ENCODE peak calls at places on chromosomes 6 and 20, in four cellular contexts. One of them, this sample, is unnamed.
A peak's percentile ranks its signal among the peaks of the same experiment; 100 is the strongest.

GRCh38 chr6:53672232-53672631 is 6.7 kb upstream of the KLHL31 start:
- DNase-seq in prostate gland: no peak
- DNase-seq in HepG2: no peak
- DNase-seq in breast epithelium: no peak
- DNase-seq in this sample: no peak

GRCh38 chr6:112781236-112781635 is 434.1 kb downstream of the RFPL4B start:
- DNase-seq in prostate gland: no peak
- DNase-seq in breast epithelium: no peak
- DNase-seq in HepG2: peak; percentile 5
- DNase-seq in this sample: no peak

GRCh38 chr20:10065154-10065833 is 30.5 kb downstream of the ANKEF1 start:
- DNase-seq in prostate gland: no peak
- DNase-seq in HepG2: no peak
- DNase-seq in breast epithelium: no peak
- DNase-seq in this sample: no peak

GRCh38 chr6:30127238-30128093 is 8.5 kb upstream of the TRIM40 start:
- DNase-seq in breast epithelium: no peak
- DNase-seq in prostate gland: no peak
- DNase-seq in HepG2: no peak
- DNase-seq in this sample: no peak

GRCh38 chr20:24622856-24623255 is 153.4 kb downstream of the SYNDIG1 start:
- DNase-seq in HepG2: no peak
- DNase-seq in breast epithelium: no peak
- DNase-seq in prostate gland: no peak
- DNase-seq in this sample: no peak

GRCh38 chr6:127515234-127515793 is 3.8 kb downstream of the MTCL3 start:
- DNase-seq in HepG2: no peak
- DNase-seq in breast epithelium: no peak
- DNase-seq in prostate gland: no peak
- DNase-seq in this sample: no peak

GRCh38 chr6:79076881-79077641 is 993 bp downstream of the PHIP start:
- DNase-seq in HepG2: peak; percentile 83
- DNase-seq in prostate gland: peak; percentile 89
- DNase-seq in breast epithelium: peak; percentile 84
- DNase-seq in this sample: peak; percentile 91

GRCh38 chr20:55354700-55355099 is 650.6 kb downstream of the CBLN4 start:
- DNase-seq in breast epithelium: no peak
- DNase-seq in prostate gland: no peak
- DNase-seq in HepG2: no peak
- DNase-seq in this sample: no peak

GRCh38 chr6:19737968-19738367 is 99.2 kb upstream of the ID4 start:
- DNase-seq in HepG2: no peak
- DNase-seq in prostate gland: no peak
- DNase-seq in breast epithelium: no peak
- DNase-seq in this sample: no peak

GRCh38 chr6:112269165-112269564 is 14.8 kb upstream of the LAMA4 start:
- DNase-seq in HepG2: no peak
- DNase-seq in breast epithelium: no peak
- DNase-seq in prostate gland: no peak
- DNase-seq in this sample: no peak

GRCh38 chr20:51497542-51498467 is 44.7 kb downstream of the NFATC2 start:
- DNase-seq in breast epithelium: peak; percentile 47
- DNase-seq in HepG2: no peak
- DNase-seq in prostate gland: no peak
- DNase-seq in this sample: no peak

GRCh38 chr20:38460040-38460623 is 12.5 kb upstream of the RALGAPB start:
- DNase-seq in prostate gland: peak; percentile 50
- DNase-seq in HepG2: peak; percentile 92
- DNase-seq in breast epithelium: no peak
- DNase-seq in this sample: peak; percentile 40
- TF ChIP-seq POLR2AphosphoS5 in prostate gland: peak; percentile 67
- TF ChIP-seq POLR2AphosphoS5 in HepG2: no peak
- TF ChIP-seq POLR2AphosphoS5 in breast epithelium: no peak
- TF ChIP-seq POLR2AphosphoS5 in this sample: peak; percentile 8

GRCh38 chr6:158230967-158231550 is 62.9 kb downstream of the GTF2H5 start:
- DNase-seq in prostate gland: no peak
- DNase-seq in breast epithelium: no peak
- DNase-seq in HepG2: no peak
- DNase-seq in this sample: no peak
- H3K4me3 ChIP-seq in prostate gland: peak overlapping the region; percentile 84
- H3K4me3 ChIP-seq in breast epithelium: peak overlapping the region; percentile 70
- H3K4me3 ChIP-seq in HepG2: peak overlapping the region; percentile 63
- H3K4me3 ChIP-seq in this sample: peak overlapping the region; percentile 67

GRCh38 chr20:50190251-50191064 is at the start of gene CEBPB:
- DNase-seq in HepG2: peak; percentile 90
- DNase-seq in breast epithelium: peak; percentile 90
- DNase-seq in prostate gland: peak; percentile 89
- DNase-seq in this sample: peak; percentile 92

GRCh38 chr20:50193169-50193850 is 2.7 kb downstream of the CEBPB start:
- DNase-seq in prostate gland: no peak
- DNase-seq in breast epithelium: no peak
- DNase-seq in HepG2: no peak
- DNase-seq in this sample: no peak

GRCh38 chr20:50191065-50191565 is 485 bp downstream of the CEBPB start:
- DNase-seq in breast epithelium: peak; percentile 49
- DNase-seq in prostate gland: peak; percentile 49
- DNase-seq in HepG2: no peak
- DNase-seq in this sample: peak; percentile 75

GRCh38 chr20:50192364-50193168 is 1.9 kb downstream of the CEBPB start:
- DNase-seq in HepG2: peak; percentile 92
- DNase-seq in prostate gland: peak; percentile 90
- DNase-seq in breast epithelium: peak; percentile 87
- DNase-seq in this sample: peak; percentile 85

DNA sequence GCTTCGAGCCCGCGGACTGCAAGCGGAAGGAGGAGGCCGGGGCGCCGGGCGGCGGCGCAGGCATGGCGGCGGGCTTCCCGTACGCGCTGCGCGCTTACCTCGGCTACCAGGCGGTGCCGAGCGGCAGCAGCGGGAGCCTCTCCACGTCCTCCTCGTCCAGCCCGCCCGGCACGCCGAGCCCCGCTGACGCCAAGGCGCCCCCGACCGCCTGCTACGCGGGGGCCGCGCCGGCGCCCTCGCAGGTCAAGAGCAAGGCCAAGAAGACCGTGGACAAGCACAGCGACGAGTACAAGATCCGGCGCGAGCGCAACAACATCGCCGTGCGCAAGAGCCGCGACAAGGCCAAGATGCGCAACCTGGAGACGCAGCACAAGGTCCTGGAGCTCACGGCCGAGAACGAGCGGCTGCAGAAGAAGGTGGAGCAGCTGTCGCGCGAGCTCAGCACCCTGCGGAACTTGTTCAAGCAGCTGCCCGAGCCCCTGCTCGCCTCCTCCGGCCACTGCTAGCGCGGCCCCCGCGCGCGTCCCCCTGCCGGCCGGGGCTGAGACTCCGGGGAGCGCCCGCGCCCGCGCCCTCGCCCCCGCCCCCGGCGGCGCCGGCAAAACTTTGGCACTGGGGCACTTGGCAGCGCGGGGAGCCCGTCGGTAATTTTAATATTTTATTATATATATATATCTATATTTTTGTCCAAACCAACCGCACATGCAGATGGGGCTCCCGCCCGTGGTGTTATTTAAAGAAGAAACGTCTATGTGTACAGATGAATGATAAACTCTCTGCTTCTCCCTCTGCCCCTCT is 1.1 kb downstream of the CEBPB start:
- DNase-seq in breast epithelium: peak; percentile 35
- DNase-seq in prostate gland: peak; percentile 36
- DNase-seq in HepG2: peak; percentile 42
- DNase-seq in this sample: peak; percentile 55
- TF ChIP-seq POLR2A in breast epithelium: no peak
- TF ChIP-seq POLR2A in prostate gland: no peak
- TF ChIP-seq POLR2A in HepG2: peak; percentile 62
- TF ChIP-seq POLR2A in this sample: no peak

DNA sequence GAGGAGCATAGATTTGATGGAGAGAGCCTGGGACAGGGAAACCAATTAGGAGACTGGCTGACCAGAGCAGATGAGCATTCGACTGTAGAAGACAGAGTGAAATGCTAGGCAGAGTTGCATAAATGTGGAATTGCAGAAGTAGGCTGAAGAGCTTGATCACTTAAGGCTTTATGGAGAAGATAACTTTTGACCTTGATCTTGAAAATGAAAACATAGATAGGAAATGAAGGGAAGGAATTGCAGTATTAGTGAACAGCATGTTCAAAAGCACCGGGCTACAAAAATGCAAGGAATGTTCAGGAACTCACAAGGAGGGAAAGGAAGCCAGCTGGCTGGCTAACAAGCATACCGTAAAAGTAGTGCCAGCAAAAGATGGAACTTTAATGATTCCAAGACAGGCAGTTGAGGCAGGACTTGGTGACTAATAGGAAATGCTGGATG is 20.5 kb upstream of the LTV1 start:
- DNase-seq in HepG2: no peak
- DNase-seq in breast epithelium: no peak
- DNase-seq in prostate gland: no peak
- DNase-seq in this sample: no peak
- TF ChIP-seq POLR2AphosphoS5 in HepG2: no peak
- TF ChIP-seq POLR2AphosphoS5 in breast epithelium: no peak
- TF ChIP-seq POLR2AphosphoS5 in prostate gland: no peak
- TF ChIP-seq POLR2AphosphoS5 in this sample: no peak

GRCh38 chr6:11778042-11778441 is 561 bp downstream of the ADTRP start:
- DNase-seq in prostate gland: no peak
- DNase-seq in breast epithelium: no peak
- DNase-seq in HepG2: no peak
- DNase-seq in this sample: no peak

GRCh38 chr6:11779308-11780096 is 899 bp upstream of the ADTRP start:
- DNase-seq in HepG2: no peak
- DNase-seq in breast epithelium: no peak
- DNase-seq in prostate gland: no peak
- DNase-seq in this sample: peak; percentile 34

GRCh38 chr6:11780097-11780428 is 1.5 kb upstream of the ADTRP start:
- DNase-seq in breast epithelium: no peak
- DNase-seq in prostate gland: no peak
- DNase-seq in HepG2: no peak
- DNase-seq in this sample: no peak

GRCh38 chr6:11775791-11776409 is 2.7 kb downstream of the ADTRP start:
- DNase-seq in HepG2: no peak
- DNase-seq in breast epithelium: no peak
- DNase-seq in prostate gland: no peak
- DNase-seq in this sample: no peak

GRCh38 chr6:11778648-11779307 is at the start of gene ADTRP:
- DNase-seq in prostate gland: no peak
- DNase-seq in HepG2: no peak
- DNase-seq in breast epithelium: no peak
- DNase-seq in this sample: peak; percentile 62
- H3K4me3 ChIP-seq in prostate gland: no peak within 1 kb of the TSS
- H3K4me3 ChIP-seq in HepG2: no peak within 1 kb of the TSS
- H3K4me3 ChIP-seq in breast epithelium: no peak within 1 kb of the TSS
- H3K4me3 ChIP-seq in this sample: peak within 1 kb of the TSS; percentile 26